ENCODE peak calls at places on chromosome 10, in five cellular contexts. One of them, this sample, is unnamed.
A peak's percentile ranks its signal among the peaks of the same experiment; 100 is the strongest.

GRCh38 chr10:60664859-60665258 is 113.4 kb upstream of the CDK1 start:
- DNase-seq in H1: no peak
- DNase-seq in neuronal stem cell: no peak
- DNase-seq in trophoblast cell: no peak
- DNase-seq in mesenchymal stem cell: no peak
- DNase-seq in this sample: no peak

GRCh38 chr10:31977440-31978157 is 49.0 kb upstream of the ARHGAP12 start:
- DNase-seq in neuronal stem cell: no peak
- DNase-seq in trophoblast cell: peak; percentile 22
- DNase-seq in mesenchymal stem cell: peak; percentile 74
- DNase-seq in H1: no peak
- DNase-seq in this sample: no peak

GRCh38 chr10:80177781-80178636 is 27.3 kb downstream of the ANXA11 start:
- DNase-seq in trophoblast cell: peak; percentile 89
- DNase-seq in H1: no peak
- DNase-seq in mesenchymal stem cell: peak; percentile 82
- DNase-seq in neuronal stem cell: no peak
- DNase-seq in this sample: no peak

GRCh38 chr10:5711637-5712036 is 27.0 kb downstream of the TASOR2 start:
- DNase-seq in neuronal stem cell: no peak
- DNase-seq in trophoblast cell: no peak
- DNase-seq in H1: no peak
- DNase-seq in mesenchymal stem cell: no peak
- DNase-seq in this sample: no peak

GRCh38 chr10:126502481-126502880 is 114.2 kb upstream of the ADAM12 start:
- DNase-seq in neuronal stem cell: no peak
- DNase-seq in trophoblast cell: no peak
- DNase-seq in mesenchymal stem cell: no peak
- DNase-seq in H1: no peak
- DNase-seq in this sample: no peak

GRCh38 chr10:131242007-131242406 is 69.5 kb downstream of the TCERG1L start:
- DNase-seq in trophoblast cell: peak; percentile 54
- DNase-seq in neuronal stem cell: peak; percentile 27
- DNase-seq in H1: peak; percentile 80
- DNase-seq in mesenchymal stem cell: no peak
- DNase-seq in this sample: peak; percentile 60

GRCh38 chr10:114550756-114551290 is 107.3 kb downstream of the ABLIM1 start:
- DNase-seq in mesenchymal stem cell: peak; percentile 49
- DNase-seq in trophoblast cell: peak; percentile 77
- DNase-seq in neuronal stem cell: no peak
- DNase-seq in H1: no peak
- DNase-seq in this sample: no peak

GRCh38 chr10:2077231-2077630 is 339.9 kb upstream of the ADARB2 start:
- DNase-seq in neuronal stem cell: no peak
- DNase-seq in H1: no peak
- DNase-seq in mesenchymal stem cell: no peak
- DNase-seq in trophoblast cell: no peak
- DNase-seq in this sample: no peak

GRCh38 chr10:17335065-17335464 is 107.0 kb downstream of the VIM start:
- DNase-seq in neuronal stem cell: no peak
- DNase-seq in mesenchymal stem cell: no peak
- DNase-seq in trophoblast cell: peak; percentile 27
- DNase-seq in H1: no peak
- DNase-seq in this sample: no peak

GRCh38 chr10:84493951-84494848 is 165.8 kb downstream of the CCSER2 start:
- DNase-seq in neuronal stem cell: no peak
- DNase-seq in H1: no peak
- DNase-seq in mesenchymal stem cell: peak; percentile 47
- DNase-seq in trophoblast cell: peak; percentile 85
- DNase-seq in this sample: no peak

GRCh38 chr10:90751107-90751997 is 106.5 kb downstream of the HTR7 start:
- DNase-seq in H1: peak; percentile 79
- DNase-seq in neuronal stem cell: peak; percentile 47
- DNase-seq in mesenchymal stem cell: peak; percentile 62
- DNase-seq in trophoblast cell: peak; percentile 72
- DNase-seq in this sample: peak; percentile 71

GRCh38 chr10:75103881-75104686 is 7.4 kb upstream of the SAMD8 start:
- DNase-seq in H1: no peak
- DNase-seq in mesenchymal stem cell: no peak
- DNase-seq in trophoblast cell: no peak
- DNase-seq in neuronal stem cell: no peak
- DNase-seq in this sample: no peak

GRCh38 chr10:114304017-114304565 is 65.0 kb downstream of the VWA2 start:
- DNase-seq in trophoblast cell: peak; percentile 94
- DNase-seq in mesenchymal stem cell: peak; percentile 98
- DNase-seq in H1: peak; percentile 86
- DNase-seq in neuronal stem cell: peak; percentile 79
- DNase-seq in this sample: peak; percentile 77

GRCh38 chr10:2925631-2926030 is 141.7 kb upstream of the PFKP start:
- DNase-seq in mesenchymal stem cell: peak; percentile 80
- DNase-seq in trophoblast cell: no peak
- DNase-seq in neuronal stem cell: no peak
- DNase-seq in H1: no peak
- DNase-seq in this sample: no peak

GRCh38 chr10:62456611-62457101 is 82.5 kb downstream of the ZNF365 start:
- DNase-seq in H1: no peak
- DNase-seq in neuronal stem cell: no peak
- DNase-seq in trophoblast cell: no peak
- DNase-seq in mesenchymal stem cell: no peak
- DNase-seq in this sample: no peak

GRCh38 chr10:96470108-96470743 is 43.5 kb downstream of the TLL2 start:
- DNase-seq in H1: peak; percentile 84
- DNase-seq in mesenchymal stem cell: no peak
- DNase-seq in neuronal stem cell: peak; percentile 39
- DNase-seq in trophoblast cell: peak; percentile 40
- DNase-seq in this sample: peak; percentile 71

GRCh38 chr10:128035557-128035973 is 90.7 kb downstream of the MKI67 start:
- DNase-seq in mesenchymal stem cell: peak; percentile 17
- DNase-seq in trophoblast cell: peak; percentile 88
- DNase-seq in neuronal stem cell: peak; percentile 41
- DNase-seq in H1: peak; percentile 95
- DNase-seq in this sample: peak; percentile 82

GRCh38 chr10:94194256-94194655 is 168.5 kb downstream of the NOC3L start:
- DNase-seq in neuronal stem cell: no peak
- DNase-seq in H1: no peak
- DNase-seq in mesenchymal stem cell: peak; percentile 76
- DNase-seq in trophoblast cell: no peak
- DNase-seq in this sample: no peak

GRCh38 chr10:93496322-93497041 is at the start of gene CEP55:
- DNase-seq in trophoblast cell: peak; percentile 98
- DNase-seq in H1: peak; percentile 95
- DNase-seq in mesenchymal stem cell: peak; percentile 94
- DNase-seq in neuronal stem cell: peak; percentile 93
- DNase-seq in this sample: peak; percentile 96

GRCh38 chr10:30671011-30671616 is 41.6 kb upstream of the LYZL2 start:
- DNase-seq in neuronal stem cell: peak; percentile 76
- DNase-seq in mesenchymal stem cell: peak; percentile 80
- DNase-seq in trophoblast cell: peak; percentile 94
- DNase-seq in H1: no peak
- DNase-seq in this sample: peak; percentile 53

GRCh38 chr10:131150126-131150525 is 161.4 kb downstream of the TCERG1L start:
- DNase-seq in neuronal stem cell: no peak
- DNase-seq in trophoblast cell: no peak
- DNase-seq in mesenchymal stem cell: no peak
- DNase-seq in H1: no peak
- DNase-seq in this sample: no peak

GRCh38 chr10:49558194-49558593 is 19.3 kb upstream of the ERCC6 start:
- DNase-seq in H1: no peak
- DNase-seq in trophoblast cell: no peak
- DNase-seq in mesenchymal stem cell: no peak
- DNase-seq in neuronal stem cell: no peak
- DNase-seq in this sample: no peak

GRCh38 chr10:99329238-99329890 is at the start of gene CNNM1:
- DNase-seq in mesenchymal stem cell: peak; percentile 38
- DNase-seq in H1: peak; percentile 74
- DNase-seq in trophoblast cell: peak; percentile 1
- DNase-seq in neuronal stem cell: peak; percentile 20
- DNase-seq in this sample: peak; percentile 72

GRCh38 chr10:127774771-127775559 is 38.0 kb downstream of the FOXI2 start:
- DNase-seq in trophoblast cell: no peak
- DNase-seq in H1: no peak
- DNase-seq in mesenchymal stem cell: no peak
- DNase-seq in neuronal stem cell: no peak
- DNase-seq in this sample: no peak

GRCh38 chr10:69703766-69704191 is 73.7 kb downstream of the FAM241B start:
- DNase-seq in trophoblast cell: peak; percentile 93
- DNase-seq in mesenchymal stem cell: peak; percentile 100
- DNase-seq in neuronal stem cell: no peak
- DNase-seq in H1: no peak
- DNase-seq in this sample: no peak

GRCh38 chr10:47311193-47311899 is 10.9 kb upstream of the GDF2 start:
- DNase-seq in H1: no peak
- DNase-seq in trophoblast cell: no peak
- DNase-seq in neuronal stem cell: no peak
- DNase-seq in mesenchymal stem cell: no peak
- DNase-seq in this sample: no peak

GRCh38 chr10:6530211-6530840 is 49.8 kb downstream of the PRKCQ start:
- DNase-seq in neuronal stem cell: no peak
- DNase-seq in H1: no peak
- DNase-seq in mesenchymal stem cell: no peak
- DNase-seq in trophoblast cell: no peak
- DNase-seq in this sample: no peak

DNA sequence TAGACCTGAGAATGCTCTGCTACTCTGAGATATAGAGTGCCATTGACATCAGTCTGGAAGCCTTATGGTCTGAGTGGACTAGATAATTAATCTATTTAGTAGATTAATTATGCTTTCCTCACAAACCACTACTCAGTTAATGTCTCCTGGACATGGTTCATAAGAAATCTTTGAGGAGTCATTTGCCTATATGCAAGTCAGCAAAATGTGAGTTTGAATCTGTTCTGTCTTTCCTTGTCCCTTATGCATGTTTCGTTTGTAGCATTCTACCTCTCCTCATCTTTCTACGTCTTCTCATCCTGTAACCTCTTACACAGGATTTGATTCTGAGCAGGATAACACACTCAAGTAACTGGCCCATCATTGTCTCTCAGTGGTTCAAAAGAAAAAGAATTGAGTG is 735.4 kb upstream of the LRRTM3 start:
- DNase-seq in H1: no peak
- DNase-seq in trophoblast cell: no peak
- DNase-seq in neuronal stem cell: no peak
- DNase-seq in mesenchymal stem cell: no peak
- DNase-seq in this sample: no peak
- H2BK12ac ChIP-seq in H1: no peak overlapping the region
- H2BK12ac ChIP-seq in trophoblast cell: no peak overlapping the region
- H2BK12ac ChIP-seq in neuronal stem cell: no peak overlapping the region
- H2BK12ac ChIP-seq in mesenchymal stem cell: no peak overlapping the region
- H2BK12ac ChIP-seq in this sample: no peak overlapping the region

DNA sequence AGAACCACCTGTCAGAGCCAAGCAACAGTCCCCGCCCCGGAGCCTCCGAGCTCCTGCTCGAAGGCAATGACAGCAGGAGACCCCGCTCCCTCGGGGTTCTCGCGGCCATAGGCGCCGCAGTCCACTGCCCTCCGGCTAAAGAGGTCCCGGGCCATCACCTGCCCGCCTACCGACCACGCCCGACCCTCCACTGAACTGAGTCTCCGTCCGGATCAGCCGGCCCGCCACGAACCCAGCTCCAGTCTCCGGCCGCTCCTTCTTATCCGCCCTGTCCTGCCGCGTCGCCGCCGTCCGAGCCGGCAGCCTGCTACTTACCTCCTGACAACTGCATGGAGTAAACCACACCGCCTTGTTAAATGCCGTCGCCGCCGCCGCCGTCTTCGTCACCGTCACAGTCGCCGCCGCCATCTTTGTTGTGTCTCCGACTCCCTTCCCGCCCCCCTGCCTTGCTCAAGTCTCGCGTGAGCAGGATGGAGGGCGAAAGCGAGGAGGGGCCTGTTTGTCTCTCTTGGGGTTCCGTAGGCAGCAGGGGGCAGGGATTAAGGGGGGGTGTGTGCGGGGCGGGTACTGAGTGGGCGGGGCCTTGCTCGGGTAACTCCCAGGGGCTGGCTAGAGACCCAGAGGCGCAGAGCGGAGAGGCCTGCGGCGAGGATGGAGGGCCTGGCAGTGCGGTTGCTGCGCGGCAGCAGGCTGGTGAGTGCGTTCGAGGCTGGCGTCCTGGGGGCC is at the start of the genes ACADSB and IKZF5:
- DNase-seq in H1: peak; percentile 90
- DNase-seq in trophoblast cell: peak; percentile 98
- DNase-seq in neuronal stem cell: peak; percentile 97
- DNase-seq in mesenchymal stem cell: peak; percentile 98
- DNase-seq in this sample: peak; percentile 96
- H4K91ac ChIP-seq in H1: no peak within 1 kb of the TSS
- H4K91ac ChIP-seq in trophoblast cell: peak within 1 kb of the TSS; percentile 85
- H4K91ac ChIP-seq in neuronal stem cell: no peak within 1 kb of the TSS
- H4K91ac ChIP-seq in mesenchymal stem cell: peak within 1 kb of the TSS; percentile 85
- H4K91ac ChIP-seq in this sample: no peak within 1 kb of the TSS

DNA sequence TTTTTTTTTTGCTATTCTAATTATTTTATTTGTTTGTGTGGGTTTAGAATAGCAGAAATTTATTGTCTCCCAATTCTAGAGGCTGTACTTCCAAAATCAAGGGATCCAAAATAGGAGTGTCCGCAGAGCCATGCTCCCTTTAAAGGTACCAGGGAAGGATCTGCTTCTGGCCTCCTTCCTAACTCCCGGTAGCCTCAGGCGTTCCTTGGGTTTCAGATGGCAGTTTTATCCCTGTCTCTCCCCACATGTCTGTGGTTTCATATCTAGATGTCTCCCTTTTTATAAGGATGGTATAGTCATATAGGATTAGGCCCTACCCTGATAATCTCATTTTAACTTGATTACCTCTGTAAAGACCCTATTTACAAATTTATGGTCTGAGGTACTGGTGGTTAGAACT is 48.4 kb downstream of the BMPR1A start:
- DNase-seq in neuronal stem cell: no peak
- DNase-seq in H1: no peak
- DNase-seq in mesenchymal stem cell: no peak
- DNase-seq in trophoblast cell: no peak
- DNase-seq in this sample: no peak
- H2BK12ac ChIP-seq in neuronal stem cell: no peak overlapping the region
- H2BK12ac ChIP-seq in H1: no peak overlapping the region
- H2BK12ac ChIP-seq in mesenchymal stem cell: no peak overlapping the region
- H2BK12ac ChIP-seq in trophoblast cell: no peak overlapping the region
- H2BK12ac ChIP-seq in this sample: no peak overlapping the region

DNA sequence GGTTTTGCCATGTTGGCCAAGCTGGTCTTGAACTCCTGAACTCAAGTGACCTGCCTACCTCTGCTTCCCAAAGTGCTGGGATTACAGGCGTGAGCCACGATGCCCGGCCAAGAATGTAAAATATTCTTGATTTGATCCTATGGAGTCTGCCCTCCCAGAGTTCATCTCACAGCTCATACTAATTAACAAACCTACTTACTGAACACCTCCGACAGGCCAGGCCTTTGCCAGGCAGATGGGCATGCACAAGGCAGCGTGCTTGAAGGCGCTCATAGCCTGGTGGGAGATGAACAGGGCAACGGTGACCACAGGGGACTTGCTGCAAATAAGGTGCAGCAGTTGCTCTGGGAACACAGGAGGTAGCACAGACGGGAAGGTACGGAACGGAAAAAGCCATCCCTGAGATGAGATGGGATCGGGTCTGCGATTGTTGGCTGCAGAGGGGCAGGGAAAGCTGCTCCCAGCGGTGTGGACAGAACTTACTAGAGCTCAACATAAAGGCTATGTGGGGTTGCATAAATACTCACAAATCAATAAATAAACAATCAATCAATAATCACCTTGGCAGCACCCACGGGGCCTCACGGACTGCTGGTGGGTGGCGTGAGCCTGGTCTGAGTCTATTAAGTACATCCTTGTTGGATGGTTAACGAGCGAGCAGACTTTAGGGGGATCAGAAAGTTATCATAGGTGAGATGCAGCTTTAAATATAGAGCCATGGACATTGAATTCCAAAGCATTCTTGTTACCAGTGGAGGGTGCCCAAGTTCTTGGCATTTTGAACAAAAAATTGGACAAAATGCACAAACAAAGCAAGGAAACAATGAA is 4.7 kb downstream of the ACBD7 start:
- DNase-seq in neuronal stem cell: no peak
- DNase-seq in mesenchymal stem cell: no peak
- DNase-seq in trophoblast cell: no peak
- DNase-seq in H1: no peak
- DNase-seq in this sample: no peak
- H4K91ac ChIP-seq in neuronal stem cell: no peak overlapping the region
- H4K91ac ChIP-seq in mesenchymal stem cell: peak overlapping the region; percentile 22
- H4K91ac ChIP-seq in trophoblast cell: no peak overlapping the region
- H4K91ac ChIP-seq in H1: no peak overlapping the region
- H4K91ac ChIP-seq in this sample: no peak overlapping the region